ENCODE peak calls at places on chromosomes 4 and X, in five cellular contexts. B is upper lobe of right lung, J is left lung, Q is breast epithelium, Y is brain microvascular endothelial cell. S is an unnamed sample.

GRCh38 chr4:11710484-11710883 is 281.8 kb upstream of the HS3ST1 start:
- DNase-seq in J (no peak), Y (no peak), B (no peak), Q (no peak), S (no peak)

GRCh38 chr4:30719363-30720020 is 677 bp upstream of the PCDH7 start:
- DNase-seq in Y (peak), B (no peak), J (peak), Q (no peak), S (peak)

GRCh38 chr4:148800943-148801342 is 358.7 kb upstream of the NR3C2 start:
- DNase-seq in Y (no peak), J (no peak), Q (no peak), B (no peak), S (no peak)

GRCh38 chrX:18146954-18147353 is 73.7 kb downstream of the BEND2 start:
- DNase-seq in Q (no peak), J (no peak), Y (peak), B (no peak), S (no peak)

GRCh38 chr4:48178931-48179330 is 44.9 kb upstream of the TXK start:
- DNase-seq in B (no peak), Y (no peak), Q (no peak), J (no peak), S (no peak)

GRCh38 chr4:146183209-146183608 is 7.7 kb downstream of the LSM6 start:
- DNase-seq in J (no peak), Y (no peak), Q (no peak), B (no peak), S (no peak)

GRCh38 chrX:134626434-134626833 is 31.8 kb downstream of the PLAC1 start:
- DNase-seq in Y (no peak), Q (peak), J (no peak), B (no peak), S (no peak)

GRCh38 chr4:123050014-123050413 is 127.6 kb upstream of the NUDT6 start:
- DNase-seq in Y (no peak), Q (no peak), B (no peak), J (no peak), S (no peak)

GRCh38 chrX:45164021-45164621 is 36.6 kb downstream of the DIPK2B start:
- DNase-seq in Q (no peak), J (no peak), B (no peak), Y (no peak), S (no peak)

GRCh38 chrX:123665197-123665596 is 67.7 kb downstream of the THOC2 start:
- DNase-seq in J (no peak), Y (no peak), Q (no peak), B (no peak), S (no peak)

GRCh38 chr4:154126276-154126675 is 337.4 kb upstream of the SFRP2 start:
- DNase-seq in Q (no peak), Y (peak), B (no peak), J (no peak), S (no peak)

GRCh38 chr4:104015680-104016079 is 295.9 kb upstream of the TACR3 start:
- DNase-seq in J (no peak), B (no peak), Q (no peak), Y (no peak), S (no peak)

GRCh38 chr4:156931267-156931666 is 40.3 kb downstream of the PDGFC start:
- DNase-seq in Q (no peak), B (no peak), Y (peak), J (no peak), S (no peak)

GRCh38 chrX:130339408-130340222 is at the start of gene SLC25A14:
- DNase-seq in Y (peak), J (peak), B (peak), Q (peak), S (peak)

GRCh38 chr4:14225683-14226207 is 598.2 kb upstream of the BOD1L1 start:
- DNase-seq in B (no peak), Y (no peak), Q (no peak), J (no peak), S (no peak)

GRCh38 chr4:5365071-5366008 is 314.1 kb downstream of the STK32B start:
- DNase-seq in Y (peak), Q (no peak), B (no peak), J (no peak), S (no peak)

GRCh38 chrX:19541931-19542330 is 26.6 kb upstream of the MAP3K15 start:
- DNase-seq in Q (no peak), Y (no peak), J (no peak), B (no peak), S (no peak)

GRCh38 chrX:22135171-22135711 is 103.1 kb downstream of the PHEX start:
- DNase-seq in J (no peak), Y (peak), B (no peak), Q (peak), S (no peak)

GRCh38 chr4:139919513-139919912 is 234.5 kb downstream of the MAML3 start:
- DNase-seq in Y (peak), B (no peak), Q (no peak), J (no peak), S (no peak)

GRCh38 chrX:8684201-8684600 is 47.7 kb downstream of the ANOS1 start:
- DNase-seq in J (no peak), Y (no peak), B (no peak), Q (no peak), S (no peak)

GRCh38 chr4:4492161-4492847 is 49.5 kb downstream of the STX18 start:
- DNase-seq in Y (peak), J (no peak), B (no peak), Q (no peak), S (no peak)

GRCh38 chr4:169410839-169411770 is 140.3 kb upstream of the SH3RF1 start:
- DNase-seq in B (no peak), J (no peak), Q (no peak), Y (peak), S (no peak)

GRCh38 chr4:73676136-73676535 is 55.9 kb upstream of the RASSF6 start:
- DNase-seq in Q (no peak), B (no peak), Y (no peak), J (no peak), S (no peak)

GRCh38 chr4:48831532-48832015 is 686 bp downstream of the OCIAD1 start:
- DNase-seq in J (no peak), Y (no peak), B (no peak), Q (no peak), S (no peak)

GRCh38 chrX:27590044-27590443 is at the start of gene DCAF8L2:
- DNase-seq in Y (no peak), Q (no peak), B (no peak), J (no peak), S (no peak)

GRCh38 chrX:57772637-57773036 is 92.6 kb upstream of the NLRP2B start:
- DNase-seq in Y (no peak), J (no peak), B (no peak), Q (no peak), S (no peak)

GRCh38 chrX:47664737-47665136 is 5.8 kb upstream of the UXT start:
- DNase-seq in B (no peak), J (no peak), Y (peak), Q (no peak), S (no peak)

GRCh38 chrX:74505437-74505836 is 84.1 kb downstream of the SLC16A2 start:
- DNase-seq in Q (no peak), J (no peak), B (no peak), Y (no peak), S (no peak)

GRCh38 chrX:259692-260355 is 21.4 kb upstream of the PLCXD1 start:
- DNase-seq in B (peak), Y (no peak), Q (no peak), J (no peak), S (no peak)

GRCh38 chrX:94751611-94752010 is 1077.6 kb downstream of the FAM133A start:
- DNase-seq in Q (no peak), J (no peak), Y (no peak), B (no peak), S (no peak)

GRCh38 chr4:54661156-54661555 is 3.4 kb downstream of the KIT start:
- DNase-seq in Q (no peak), J (no peak), Y (peak), B (no peak), S (no peak)

GRCh38 chr4:21512351-21512750 is 436.2 kb downstream of the KCNIP4 start:
- DNase-seq in Q (no peak), Y (peak), J (no peak), B (no peak), S (no peak)

DNA sequence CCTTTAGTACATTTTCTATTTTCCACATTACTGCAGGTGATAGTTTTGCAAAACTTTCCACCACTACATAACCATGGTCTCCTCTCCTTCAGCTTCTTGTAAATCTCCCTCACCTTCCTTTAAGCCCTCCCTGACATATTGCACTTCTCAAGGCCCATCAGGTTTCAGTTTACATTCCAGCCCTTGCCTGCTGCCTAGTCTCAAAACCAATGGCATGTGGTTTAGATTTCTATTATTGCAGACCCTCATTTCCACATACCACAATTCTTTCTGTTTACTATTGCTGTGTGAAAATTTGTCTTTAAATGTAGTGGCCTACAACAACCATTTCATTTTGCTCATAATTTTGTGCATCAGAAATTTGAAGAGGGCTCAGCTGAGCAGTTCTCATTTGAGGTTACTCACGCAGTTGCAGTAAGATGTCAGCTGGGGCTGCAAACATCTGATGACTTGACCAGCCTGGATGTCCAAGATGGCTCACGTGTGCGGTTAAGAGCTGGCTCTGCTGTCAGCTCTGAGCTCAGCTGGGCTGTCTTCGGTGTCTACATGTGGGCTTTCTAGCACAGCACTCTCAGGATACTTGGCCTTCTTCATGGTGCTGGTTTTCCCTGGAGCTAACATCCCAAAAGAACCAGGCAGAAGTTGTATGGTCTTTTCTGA is 29.9 kb upstream of the SOD3 start:
- DNase-seq in Y (no peak), Q (no peak), B (no peak), J (no peak), S (no peak)
- H3K27ac ChIP-seq in Y (no peak), Q (no peak), B (no peak), J (no peak), S (no peak)

GRCh38 chr4:19983072-19983471 is 268.6 kb upstream of the SLIT2 start:
- DNase-seq in Q (no peak), J (no peak), B (no peak), Y (peak), S (no peak)
- H3K27ac ChIP-seq in Q (no peak), J (no peak), B (no peak), Y (peak), S (no peak)

GRCh38 chrX:46574337-46574940 is 874 bp downstream of the CHST7 start:
- DNase-seq in Q (no peak), B (no peak), Y (no peak), J (peak), S (no peak)
- H3K27ac ChIP-seq in Q (no peak), B (peak), Y (no peak), J (no peak), S (no peak)

GRCh38 chrX:133307637-133308485 is 89.7 kb upstream of the TFDP3 start:
- DNase-seq in J (no peak), Y (no peak), Q (no peak), B (no peak), S (no peak)
- H3K27ac ChIP-seq in J (no peak), Y (no peak), Q (no peak), B (no peak), S (peak)

GRCh38 chr4:702618-703048 is 3.0 kb upstream of the PCGF3 start:
- DNase-seq in Y (no peak), B (no peak), Q (no peak), J (no peak), S (no peak)

GRCh38 chr4:703336-704197 is 2.1 kb upstream of the PCGF3 start:
- DNase-seq in J (no peak), Q (no peak), B (no peak), Y (no peak), S (no peak)

GRCh38 chr4:704198-704891 is 1.3 kb upstream of the PCGF3 start:
- DNase-seq in J (peak), B (no peak), Q (no peak), Y (no peak), S (no peak)

GRCh38 chr4:700587-701264 is 4.9 kb upstream of the PCGF3 start:
- DNase-seq in Y (no peak), Q (no peak), B (no peak), J (no peak), S (no peak)

DNA sequence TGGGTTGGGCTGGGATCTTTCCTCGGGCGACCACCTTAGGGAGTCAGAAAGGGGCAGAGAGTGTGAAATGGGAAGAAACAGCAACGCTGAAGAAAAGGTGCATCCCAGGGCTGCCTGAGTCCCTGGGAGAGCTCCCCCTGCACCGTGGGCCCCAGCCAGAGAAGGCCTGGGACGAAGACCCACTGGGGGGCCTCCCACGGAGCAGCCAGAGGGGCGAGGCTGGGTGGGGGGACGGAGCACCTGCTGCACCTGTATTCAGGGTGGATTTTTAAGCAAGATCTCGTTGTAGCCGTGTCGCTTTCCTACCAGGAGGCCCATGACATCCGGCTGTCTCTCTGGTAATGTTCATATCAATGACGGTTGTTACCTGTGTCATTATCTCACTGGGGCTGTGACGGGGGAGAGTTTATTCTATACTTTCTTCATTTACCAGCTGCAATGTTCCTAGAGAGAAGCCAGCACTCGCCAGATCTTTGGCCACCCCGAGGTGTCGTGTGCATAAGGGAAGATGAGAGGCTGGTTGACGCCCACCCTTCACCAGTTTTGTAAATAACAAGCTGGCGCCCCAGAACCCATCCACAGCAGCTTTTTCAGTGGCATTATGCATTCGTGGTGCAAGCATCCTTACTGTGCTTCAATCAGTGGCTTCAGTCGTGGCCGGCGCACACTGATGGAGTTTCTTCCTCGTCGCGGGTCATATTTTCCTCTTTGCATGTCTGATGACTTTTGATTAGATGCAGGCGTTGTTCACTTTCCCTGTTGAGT is 5.6 kb upstream of the PCGF3 start:
- DNase-seq in Y (no peak), J (no peak), B (no peak), Q (no peak), S (no peak)
- H3K27ac ChIP-seq in Y (peak), J (no peak), B (peak), Q (no peak), S (no peak)

DNA sequence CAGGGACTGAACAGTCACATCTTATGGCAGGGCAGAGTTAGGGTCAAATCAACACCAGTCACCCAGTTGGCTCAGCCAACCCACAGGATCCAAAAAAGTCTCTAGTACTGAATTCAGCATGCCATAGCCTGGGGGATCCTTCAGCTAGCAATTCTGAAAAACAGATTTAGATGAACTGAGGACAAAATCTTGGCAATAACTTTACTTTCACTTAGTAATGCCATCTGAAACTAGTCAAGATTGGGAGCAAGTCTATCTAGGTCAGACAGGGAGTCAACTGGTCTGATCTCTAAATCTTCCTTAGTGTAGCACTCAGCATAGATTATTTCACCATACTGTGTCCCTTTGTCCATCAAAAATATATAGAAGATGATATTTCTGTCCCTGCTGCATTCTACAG is 76.0 kb downstream of the HHIP start:
- DNase-seq in Q (no peak), B (no peak), J (no peak), Y (no peak), S (no peak)
- H3K27ac ChIP-seq in Q (no peak), B (no peak), J (no peak), Y (no peak), S (no peak)

GRCh38 chr4:113837397-113837796 is 75.9 kb upstream of the CAMK2D start:
- DNase-seq in B (no peak), Q (no peak), J (no peak), Y (peak), S (no peak)
- H3K27ac ChIP-seq in B (no peak), Q (no peak), J (no peak), Y (peak), S (no peak)

DNA sequence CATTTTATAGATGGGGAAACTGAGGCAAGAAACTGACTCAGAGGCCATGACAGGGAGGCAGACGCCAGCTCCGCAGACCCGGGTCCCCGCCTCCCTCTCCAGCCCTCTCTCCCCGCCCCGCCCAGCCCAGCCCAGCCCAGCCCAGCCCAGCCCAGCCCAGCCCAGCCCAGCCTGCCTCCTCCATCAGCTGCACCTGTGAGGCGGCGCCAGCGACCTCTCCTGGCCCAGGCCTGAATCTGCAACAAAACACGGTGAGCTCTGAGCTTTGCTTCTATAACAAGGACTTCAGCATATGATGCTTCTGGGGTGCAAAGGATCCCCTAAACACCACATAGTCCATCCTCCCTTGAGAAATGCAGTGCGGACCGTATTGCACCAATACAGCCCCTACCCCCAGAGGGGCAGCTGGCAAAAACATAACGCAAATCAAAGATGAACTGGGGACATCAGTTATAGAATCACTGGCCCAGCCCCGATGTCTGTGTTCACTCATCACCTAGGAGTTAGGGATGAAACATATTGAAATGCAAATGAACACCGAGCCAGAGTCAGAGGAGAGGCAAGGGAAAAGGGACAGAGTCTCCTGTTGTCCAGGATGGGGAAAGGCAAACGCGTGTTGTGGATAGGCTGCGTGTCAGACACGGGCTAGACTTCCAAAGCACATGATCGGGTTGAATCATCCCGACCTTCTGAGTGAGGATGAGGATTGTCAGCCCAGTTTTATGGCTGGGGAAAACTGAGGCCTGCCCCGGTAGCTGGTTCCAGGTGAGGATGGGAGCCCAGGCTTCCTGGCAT is 216.1 kb upstream of the PSAPL1 start:
- DNase-seq in Y (peak), Q (no peak), B (peak), J (no peak), S (no peak)
- H3K27ac ChIP-seq in Y (peak), Q (peak), B (no peak), J (no peak), S (no peak)

DNA sequence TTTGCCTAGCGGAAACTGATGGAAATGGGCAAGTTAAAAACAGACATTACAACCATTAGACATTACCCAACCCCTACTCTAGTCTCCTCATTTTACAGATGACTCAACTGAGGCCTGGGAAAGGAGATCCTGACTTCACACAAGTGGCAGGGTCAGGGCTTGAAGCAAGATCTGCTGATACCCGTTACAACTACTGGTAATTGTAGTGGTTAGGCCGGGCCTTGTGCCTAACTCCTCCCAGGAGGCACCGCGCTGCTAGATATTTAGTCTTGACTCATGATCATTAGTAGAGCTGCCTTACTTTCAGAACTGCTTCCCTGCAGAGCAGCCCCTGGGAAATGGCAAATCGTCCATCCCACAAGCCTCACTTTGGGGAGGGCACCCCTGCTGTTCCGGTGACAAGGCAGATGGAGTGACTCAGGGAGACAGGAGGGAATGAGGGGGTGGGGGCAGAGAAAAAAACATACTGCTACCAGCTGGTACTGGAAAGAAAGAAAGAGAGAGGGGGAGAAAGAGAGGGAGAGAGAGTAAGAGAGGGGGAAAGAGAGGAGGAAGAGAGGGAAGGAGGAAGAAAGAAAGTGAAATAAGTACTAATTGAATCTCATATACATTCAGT is 12.2 kb downstream of the ARHGEF6 start:
- DNase-seq in Y (peak), B (no peak), J (no peak), Q (no peak), S (peak)
- H3K27ac ChIP-seq in Y (peak), B (no peak), J (peak), Q (peak), S (no peak)

DNA sequence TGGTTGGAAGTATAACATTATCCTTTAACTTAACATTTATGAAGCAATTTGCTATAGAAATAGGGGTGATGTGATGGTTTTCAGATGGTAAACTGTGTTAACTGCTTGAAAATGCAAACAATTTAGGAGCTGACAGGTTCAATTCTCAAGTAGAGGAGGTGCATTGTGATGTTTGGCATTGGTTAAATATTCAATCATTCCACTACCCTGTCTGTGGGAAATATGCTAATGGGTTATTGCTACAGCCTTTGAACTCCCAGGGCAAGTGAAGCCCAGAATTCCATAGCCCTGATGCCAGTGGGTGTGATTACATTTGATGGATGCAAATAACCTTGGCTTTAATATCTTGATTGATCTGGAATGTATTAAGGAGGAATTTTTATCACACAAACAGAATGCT is 243.5 kb upstream of the GK2 start:
- DNase-seq in B (no peak), Q (no peak), J (no peak), Y (peak), S (no peak)
- H3K27ac ChIP-seq in B (peak), Q (no peak), J (peak), Y (peak), S (no peak)